ENCODE peak calls at places on chromosomes 3 and 15, in five cellular contexts. L, R, O, A and J are unnamed samples. For H3K4me1, the result is how much of the 10 kb centered on the place peaks cover.

GRCh38 chr15:22823495-22824128 is 14.9 kb upstream of the NIPA2 start:
- DNase-seq in R (no peak), L (no peak), A (no peak), O (no peak), J (no peak)

GRCh38 chr3:125206934-125207333 is 5.6 kb downstream of the SLC12A8 start:
- DNase-seq in O (no peak), A (no peak), L (no peak), R (no peak), J (no peak)

GRCh38 chr3:174596447-174596982 is 262.6 kb upstream of the NAALADL2 start:
- DNase-seq in L (no peak), O (no peak), R (no peak), A (no peak), J (no peak)

GRCh38 chr3:134197681-134198261 is 52.9 kb downstream of the RYK start:
- DNase-seq in A (no peak), R (peak), L (no peak), O (peak), J (peak)

GRCh38 chr15:91857772-91858171 is 4.3 kb downstream of the SLCO3A1 start:
- DNase-seq in O (no peak), L (no peak), R (no peak), A (no peak), J (no peak)

GRCh38 chr3:31853580-31853979 is 127.5 kb downstream of the OSBPL10 start:
- DNase-seq in R (no peak), L (no peak), O (no peak), A (no peak), J (no peak)

GRCh38 chr3:49799761-49800160 is at the start of gene CDHR4:
- DNase-seq in R (no peak), L (no peak), O (peak), A (no peak), J (no peak)

GRCh38 chr3:152087153-152087552 is 181.6 kb upstream of the MBNL1 start:
- DNase-seq in A (no peak), L (no peak), O (no peak), R (no peak), J (no peak)

GRCh38 chr3:191985691-191986090 is 524.7 kb downstream of the PYDC2 start:
- DNase-seq in R (no peak), L (no peak), O (no peak), A (no peak), J (no peak)

GRCh38 chr3:32414527-32415202 is 23.0 kb downstream of the CMTM7 start:
- DNase-seq in R (no peak), O (no peak), L (no peak), A (no peak), J (no peak)

GRCh38 chr15:81111510-81112375 is 22.3 kb upstream of the CFAP161 start:
- DNase-seq in R (no peak), L (no peak), O (no peak), A (no peak), J (no peak)

GRCh38 chr15:101256756-101257155 is 4.9 kb upstream of the CHSY1 start:
- DNase-seq in O (peak), A (no peak), L (no peak), R (no peak), J (no peak)

GRCh38 chr3:5520237-5520636 is 332.7 kb downstream of the EDEM1 start:
- DNase-seq in L (no peak), R (no peak), O (peak), A (no peak), J (no peak)

GRCh38 chr15:99438691-99439523 is 126.9 kb upstream of the MEF2A start:
- DNase-seq in L (peak), O (no peak), R (no peak), A (no peak), J (no peak)

GRCh38 chr3:66144792-66145733 is 75.7 kb upstream of the SLC25A26 start:
- DNase-seq in O (no peak), A (no peak), L (no peak), R (no peak), J (no peak)

GRCh38 chr3:69004183-69004582 is 9.3 kb downstream of the EOGT start:
- DNase-seq in L (no peak), A (no peak), R (no peak), O (no peak), J (no peak)

GRCh38 chr3:50410593-50411139 is 51.3 kb upstream of the TMEM115 start:
- DNase-seq in A (no peak), R (no peak), O (no peak), L (no peak), J (no peak)

GRCh38 chr3:27666708-27667107 is 55.4 kb downstream of the EOMES start:
- DNase-seq in O (peak), L (peak), A (peak), R (no peak), J (peak)

GRCh38 chr3:118487734-118488133 is 546.9 kb downstream of the IGSF11 start:
- DNase-seq in A (no peak), O (no peak), L (no peak), R (no peak), J (no peak)
- H3K4me1 ChIP-seq in A (under half), O (under half), L (under half), R (under half), J (under half)

GRCh38 chr3:185062221-185062620 is 90.6 kb downstream of the C3orf70 start:
- DNase-seq in A (no peak), R (no peak), O (no peak), L (no peak), J (no peak)

GRCh38 chr3:185060655-185061054 is 92.2 kb downstream of the C3orf70 start:
- DNase-seq in L (no peak), O (no peak), R (no peak), A (no peak), J (no peak)

GRCh38 chr3:185056908-185057307 is 96.0 kb downstream of the C3orf70 start:
- DNase-seq in L (no peak), O (no peak), A (no peak), R (no peak), J (no peak)

GRCh38 chr3:185059766-185060165 is 93.1 kb downstream of the C3orf70 start:
- DNase-seq in A (no peak), R (no peak), L (no peak), O (no peak), J (no peak)

GRCh38 chr3:185057829-185058228 is 95.0 kb downstream of the C3orf70 start:
- DNase-seq in R (no peak), L (no peak), O (no peak), A (no peak), J (no peak)
- H3K4me1 ChIP-seq in R (under half), L (under half), O (under half), A (under half), J (under half)

DNA sequence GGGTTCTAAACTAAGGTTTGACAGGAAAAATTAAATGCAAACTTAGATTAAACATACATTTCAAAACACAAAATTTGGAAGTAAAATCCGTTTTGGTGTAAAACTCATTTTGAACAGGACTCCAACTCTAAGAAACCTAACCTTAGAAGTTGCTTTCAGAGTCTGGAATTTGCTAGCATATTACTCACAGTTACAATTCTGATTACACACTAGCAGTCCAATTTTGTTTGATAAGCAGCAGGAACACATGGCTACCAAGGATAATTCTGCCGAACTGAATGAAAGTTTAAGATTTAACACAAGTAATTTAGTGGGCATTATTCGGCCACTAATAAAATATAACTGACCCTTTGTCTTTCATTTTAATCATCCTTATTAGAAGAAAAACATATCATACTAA is 49.6 kb downstream of the FRMD5 start:
- DNase-seq in L (no peak), A (no peak), O (no peak), R (no peak), J (no peak)
- H3K4me1 ChIP-seq in L (under half), A (under half), O (under half), R (under half), J (under half)

GRCh38 chr3:13316603-13317002 is 103.5 kb downstream of the NUP210 start:
- DNase-seq in O (no peak), L (peak), A (no peak), R (no peak), J (no peak)
- H3K4me1 ChIP-seq in O (under half), L (under half), A (under half), R (under half), J (under half)

GRCh38 chr3:51671090-51672082 is at the start of gene TEX264:
- DNase-seq in R (no peak), L (peak), A (peak), O (peak), J (peak)

GRCh38 chr3:51669241-51670052 is 1.6 kb upstream of the TEX264 start:
- DNase-seq in O (peak), A (peak), L (peak), R (peak), J (peak)

GRCh38 chr3:51672083-51672475 is 1.0 kb downstream of the TEX264 start:
- DNase-seq in O (no peak), L (no peak), A (no peak), R (no peak), J (no peak)

GRCh38 chr3:51670053-51670666 is 892 bp upstream of the TEX264 start:
- DNase-seq in L (no peak), R (no peak), A (no peak), O (no peak), J (no peak)

GRCh38 chr3:51670711-51671089 is 352 bp upstream of the TEX264 start:
- DNase-seq in R (no peak), L (no peak), O (no peak), A (no peak), J (no peak)
- H3K4me1 ChIP-seq in R (under half), L (under half), O (under half), A (under half), J (under half)

GRCh38 chr3:194271459-194272035 is 79.6 kb downstream of the CPN2 start:
- DNase-seq in O (no peak), R (no peak), L (no peak), A (no peak), J (no peak)

GRCh38 chr3:194272221-194272620 is 78.9 kb downstream of the CPN2 start:
- DNase-seq in R (no peak), L (peak), A (no peak), O (no peak), J (no peak)

GRCh38 chr3:194269610-194270145 is 81.5 kb downstream of the CPN2 start:
- DNase-seq in A (peak), O (no peak), L (peak), R (no peak), J (peak)

GRCh38 chr3:194268659-194269487 is 82.3 kb downstream of the CPN2 start:
- DNase-seq in O (no peak), R (no peak), L (no peak), A (no peak), J (no peak)

DNA sequence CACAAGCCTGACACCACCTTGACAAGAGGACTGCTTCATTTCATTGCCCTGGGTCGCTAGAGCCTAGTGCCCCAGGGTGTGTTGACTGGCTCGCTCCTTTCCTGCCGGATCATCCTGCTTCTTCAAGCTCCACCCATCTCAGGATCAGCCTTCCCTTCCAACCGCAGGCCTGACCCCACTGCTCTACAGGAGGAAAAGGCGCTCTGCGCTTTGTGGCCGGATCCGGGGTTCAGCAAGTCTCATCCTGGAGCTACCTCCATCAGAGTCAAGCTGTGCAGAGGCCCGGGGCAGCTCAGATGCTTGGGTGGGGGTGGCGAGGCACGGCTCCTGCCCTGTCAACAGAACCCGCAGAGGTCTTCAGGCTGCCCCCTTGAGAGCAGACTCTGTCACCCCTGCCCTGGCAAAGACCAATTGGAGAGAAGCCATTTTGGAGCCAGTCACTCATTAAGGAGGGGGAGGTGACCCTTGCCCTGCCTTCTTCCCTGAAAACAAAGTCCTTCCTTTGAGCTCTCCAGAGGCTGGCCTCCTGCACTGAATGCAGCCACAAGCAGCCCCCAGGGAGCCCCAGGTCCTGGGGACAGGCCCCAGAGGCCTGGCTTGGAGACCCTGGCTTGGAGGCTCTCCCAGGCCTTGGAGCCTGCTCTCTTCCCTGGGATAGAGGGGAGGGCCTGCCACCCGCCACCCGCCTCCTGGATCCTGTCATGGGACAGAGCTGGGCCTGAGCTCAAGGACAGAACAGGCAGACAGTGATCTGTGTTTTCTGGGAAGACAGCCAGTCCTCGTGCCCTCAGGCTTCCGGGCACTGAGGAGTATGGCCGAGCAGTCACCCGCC is 80.3 kb downstream of the CPN2 start:
- DNase-seq in A (peak), L (peak), R (no peak), O (no peak), J (peak)
- H3K4me1 ChIP-seq in A (half or more), L (under half), R (under half), O (under half), J (under half)